ENCODE peak calls at places on chromosome 2, in ten cellular contexts. One of them, this sample, is unnamed.

GRCh38 chr2:120548627-120549026 is 187.0 kb upstream of the GLI2 start:
- DNase-seq in Peyer's patch: no peak
- DNase-seq in fibroblast of villous mesenchyme: no peak
- DNase-seq in KBM-7: no peak
- DNase-seq in stimulated activated CD8-positive, alpha-beta memory T cell treated with anti-CD3 and anti-CD28 coated beads, Interleukin-4, amount 100 ng/mL, for 1 hour: no peak
- DNase-seq in left cardiac atrium: no peak
- DNase-seq in mammary epithelial cell: no peak
- DNase-seq in tibial artery: no peak
- DNase-seq in MV-4-11: no peak
- DNase-seq in activated CD8-positive, alpha-beta memory T cell treated with anti-CD3 and anti-CD28 coated beads, Interleukin-2, amount 50 U/mL, for 4 hours: no peak
- DNase-seq in this sample: no peak

GRCh38 chr2:218063541-218064295 is 5.3 kb upstream of the RUFY4 start:
- DNase-seq in Peyer's patch: no peak
- DNase-seq in fibroblast of villous mesenchyme: no peak
- DNase-seq in KBM-7: no peak
- DNase-seq in stimulated activated CD8-positive, alpha-beta memory T cell treated with anti-CD3 and anti-CD28 coated beads, Interleukin-4, amount 100 ng/mL, for 1 hour: no peak
- DNase-seq in left cardiac atrium: no peak
- DNase-seq in mammary epithelial cell: no peak
- DNase-seq in tibial artery: no peak
- DNase-seq in MV-4-11: peak; percentile 89
- DNase-seq in activated CD8-positive, alpha-beta memory T cell treated with anti-CD3 and anti-CD28 coated beads, Interleukin-2, amount 50 U/mL, for 4 hours: no peak
- DNase-seq in this sample: no peak

GRCh38 chr2:129904532-129905446 is 74.7 kb upstream of the RAB6C start:
- DNase-seq in Peyer's patch: no peak
- DNase-seq in fibroblast of villous mesenchyme: no peak
- DNase-seq in KBM-7: no peak
- DNase-seq in stimulated activated CD8-positive, alpha-beta memory T cell treated with anti-CD3 and anti-CD28 coated beads, Interleukin-4, amount 100 ng/mL, for 1 hour: no peak
- DNase-seq in left cardiac atrium: no peak
- DNase-seq in mammary epithelial cell: no peak
- DNase-seq in tibial artery: no peak
- DNase-seq in MV-4-11: no peak
- DNase-seq in activated CD8-positive, alpha-beta memory T cell treated with anti-CD3 and anti-CD28 coated beads, Interleukin-2, amount 50 U/mL, for 4 hours: no peak
- DNase-seq in this sample: no peak

GRCh38 chr2:57720728-57721627 is 325.6 kb upstream of the VRK2 start:
- DNase-seq in Peyer's patch: no peak
- DNase-seq in fibroblast of villous mesenchyme: peak; percentile 56
- DNase-seq in KBM-7: peak; percentile 82
- DNase-seq in stimulated activated CD8-positive, alpha-beta memory T cell treated with anti-CD3 and anti-CD28 coated beads, Interleukin-4, amount 100 ng/mL, for 1 hour: no peak
- DNase-seq in left cardiac atrium: peak; percentile 23
- DNase-seq in mammary epithelial cell: peak; percentile 42
- DNase-seq in tibial artery: no peak
- DNase-seq in MV-4-11: peak; percentile 39
- DNase-seq in activated CD8-positive, alpha-beta memory T cell treated with anti-CD3 and anti-CD28 coated beads, Interleukin-2, amount 50 U/mL, for 4 hours: peak; percentile 13
- DNase-seq in this sample: no peak

GRCh38 chr2:36438454-36438977 is 82.9 kb downstream of the CRIM1 start:
- DNase-seq in Peyer's patch: no peak
- DNase-seq in fibroblast of villous mesenchyme: peak; percentile 94
- DNase-seq in KBM-7: no peak
- DNase-seq in stimulated activated CD8-positive, alpha-beta memory T cell treated with anti-CD3 and anti-CD28 coated beads, Interleukin-4, amount 100 ng/mL, for 1 hour: no peak
- DNase-seq in left cardiac atrium: no peak
- DNase-seq in mammary epithelial cell: peak; percentile 95
- DNase-seq in tibial artery: peak; percentile 43
- DNase-seq in MV-4-11: no peak
- DNase-seq in activated CD8-positive, alpha-beta memory T cell treated with anti-CD3 and anti-CD28 coated beads, Interleukin-2, amount 50 U/mL, for 4 hours: no peak
- DNase-seq in this sample: no peak

GRCh38 chr2:149027602-149028250 is 10.8 kb upstream of the LYPD6B start:
- DNase-seq in Peyer's patch: no peak
- DNase-seq in fibroblast of villous mesenchyme: no peak
- DNase-seq in KBM-7: no peak
- DNase-seq in stimulated activated CD8-positive, alpha-beta memory T cell treated with anti-CD3 and anti-CD28 coated beads, Interleukin-4, amount 100 ng/mL, for 1 hour: no peak
- DNase-seq in left cardiac atrium: no peak
- DNase-seq in mammary epithelial cell: peak; percentile 85
- DNase-seq in tibial artery: no peak
- DNase-seq in MV-4-11: peak; percentile 9
- DNase-seq in activated CD8-positive, alpha-beta memory T cell treated with anti-CD3 and anti-CD28 coated beads, Interleukin-2, amount 50 U/mL, for 4 hours: no peak
- DNase-seq in this sample: no peak

GRCh38 chr2:71608441-71608840 is 155.1 kb downstream of the DYSF start:
- DNase-seq in Peyer's patch: peak; percentile 15
- DNase-seq in fibroblast of villous mesenchyme: no peak
- DNase-seq in KBM-7: no peak
- DNase-seq in stimulated activated CD8-positive, alpha-beta memory T cell treated with anti-CD3 and anti-CD28 coated beads, Interleukin-4, amount 100 ng/mL, for 1 hour: no peak
- DNase-seq in left cardiac atrium: peak; percentile 4
- DNase-seq in mammary epithelial cell: no peak
- DNase-seq in tibial artery: peak; percentile 8
- DNase-seq in MV-4-11: no peak
- DNase-seq in activated CD8-positive, alpha-beta memory T cell treated with anti-CD3 and anti-CD28 coated beads, Interleukin-2, amount 50 U/mL, for 4 hours: no peak
- DNase-seq in this sample: no peak

GRCh38 chr2:188414412-188414811 is 122.7 kb downstream of the GULP1 start:
- DNase-seq in Peyer's patch: no peak
- DNase-seq in fibroblast of villous mesenchyme: peak; percentile 59
- DNase-seq in KBM-7: no peak
- DNase-seq in stimulated activated CD8-positive, alpha-beta memory T cell treated with anti-CD3 and anti-CD28 coated beads, Interleukin-4, amount 100 ng/mL, for 1 hour: no peak
- DNase-seq in left cardiac atrium: no peak
- DNase-seq in mammary epithelial cell: no peak
- DNase-seq in tibial artery: no peak
- DNase-seq in MV-4-11: no peak
- DNase-seq in activated CD8-positive, alpha-beta memory T cell treated with anti-CD3 and anti-CD28 coated beads, Interleukin-2, amount 50 U/mL, for 4 hours: no peak
- DNase-seq in this sample: no peak

GRCh38 chr2:238235856-238236255 is 4.0 kb downstream of the HES6 start:
- DNase-seq in Peyer's patch: no peak
- DNase-seq in fibroblast of villous mesenchyme: no peak
- DNase-seq in KBM-7: no peak
- DNase-seq in stimulated activated CD8-positive, alpha-beta memory T cell treated with anti-CD3 and anti-CD28 coated beads, Interleukin-4, amount 100 ng/mL, for 1 hour: no peak
- DNase-seq in left cardiac atrium: no peak
- DNase-seq in mammary epithelial cell: no peak
- DNase-seq in tibial artery: no peak
- DNase-seq in MV-4-11: no peak
- DNase-seq in activated CD8-positive, alpha-beta memory T cell treated with anti-CD3 and anti-CD28 coated beads, Interleukin-2, amount 50 U/mL, for 4 hours: no peak
- DNase-seq in this sample: no peak

GRCh38 chr2:159640176-159640575 is 23.8 kb upstream of the BAZ2B start:
- DNase-seq in Peyer's patch: no peak
- DNase-seq in fibroblast of villous mesenchyme: peak; percentile 28
- DNase-seq in KBM-7: no peak
- DNase-seq in stimulated activated CD8-positive, alpha-beta memory T cell treated with anti-CD3 and anti-CD28 coated beads, Interleukin-4, amount 100 ng/mL, for 1 hour: no peak
- DNase-seq in left cardiac atrium: no peak
- DNase-seq in mammary epithelial cell: no peak
- DNase-seq in tibial artery: no peak
- DNase-seq in MV-4-11: no peak
- DNase-seq in activated CD8-positive, alpha-beta memory T cell treated with anti-CD3 and anti-CD28 coated beads, Interleukin-2, amount 50 U/mL, for 4 hours: no peak
- DNase-seq in this sample: no peak

This sample was measured in sigmoid colon.